ENCODE peak calls at places on chromosomes 11 and 22, in seven cellular contexts. O is activated CD4-positive, alpha-beta T cell treated with anti-CD3 and anti-CD28 coated beads, Interleukin-2, amount 50 U/mL, for 24 hours; N is OCI-LY7; S is A549; L is aorta; D is T-helper 2 cell; H is lung microvascular endothelial cell. G is an unnamed sample.
A peak's percentile ranks its signal among the peaks of the same experiment; 100 is the strongest.

GRCh38 chr11:106495046-106495445 is 417.6 kb downstream of the AASDHPPT start:
- DNase-seq in O (no peak), N (no peak), S (no peak), L (no peak), D (no peak), H (no peak), G (no peak)

GRCh38 chr22:29623553-29624169 is 20.2 kb downstream of the NF2 start:
- DNase-seq in O (no peak), N (no peak), S (no peak), L (no peak), D (no peak), H (peak; percentile 40), G (peak; percentile 4)

GRCh38 chr11:16840951-16841350 is 102.5 kb downstream of the C11orf58 start:
- DNase-seq in O (no peak), N (no peak), S (no peak), L (no peak), D (no peak), H (no peak), G (no peak)

GRCh38 chr22:27212617-27213177 is 555.3 kb downstream of the MIAT start:
- DNase-seq in O (no peak), N (no peak), S (peak; percentile 41), L (peak; percentile 84), D (no peak), H (peak; percentile 94), G (no peak)

GRCh38 chr11:19871531-19871930 is 158.9 kb downstream of the NAV2 start:
- DNase-seq in O (no peak), N (no peak), S (no peak), L (no peak), D (no peak), H (no peak), G (no peak)

GRCh38 chr11:35747638-35748037 is 85.1 kb downstream of the TRIM44 start:
- DNase-seq in O (no peak), N (no peak), S (no peak), L (no peak), D (no peak), H (no peak), G (no peak)

GRCh38 chr11:114251797-114252327 is 44.3 kb upstream of the NNMT start:
- DNase-seq in O (no peak), N (peak; percentile 26), S (no peak), L (no peak), D (no peak), H (no peak), G (no peak)

GRCh38 chr11:59247535-59248227 is 35.0 kb upstream of the MPEG1 start:
- DNase-seq in O (no peak), N (no peak), S (no peak), L (peak; percentile 71), D (no peak), H (peak; percentile 11), G (no peak)

GRCh38 chr22:48718818-48719500 is 1108.7 kb downstream of the BRD1 start:
- DNase-seq in O (no peak), N (no peak), S (no peak), L (peak; percentile 31), D (no peak), H (no peak), G (no peak)

GRCh38 chr11:20443596-20443995 is 56.1 kb downstream of the PRMT3 start:
- DNase-seq in O (no peak), N (peak; percentile 25), S (peak; percentile 3), L (no peak), D (no peak), H (peak; percentile 43), G (no peak)

GRCh38 chr11:44855138-44855849 is 95.4 kb downstream of the TP53I11 start:
- DNase-seq in O (no peak), N (no peak), S (no peak), L (no peak), D (no peak), H (no peak), G (no peak)

G was measured in activated effector memory CD4-positive, alpha-beta T cell treated with Interleukin-2 at 50 U/mL for 16 hours.